ENCODE peak calls at places on chromosomes 3 and 15, in nine cellular contexts. G is neural progenitor cell; N is KBM-7; W is Daoy; J is stimulated activated CD4-positive, alpha-beta T cell treated with anti-CD3 and anti-CD28 coated beads, TNF-alpha, amount 100 ng/mL, for 1 hour; F is kidney glomerular epithelial cell; O is hypothalamus; H is SHP77; Q is HS-27A. A is an unnamed sample.

GRCh38 chr3:105253225-105253624 is 113.5 kb upstream of the ALCAM start:
- DNase-seq in G (peak; percentile 38), N (no peak), W (no peak), J (no peak), F (no peak), O (no peak), H (no peak), Q (no peak), A (no peak)

GRCh38 chr3:158794936-158795518 is 6.8 kb upstream of the MFSD1 start:
- DNase-seq in G (peak; percentile 37), N (peak; percentile 55), W (no peak), J (no peak), F (peak; percentile 7), O (no peak), H (no peak), Q (no peak), A (peak; percentile 60)

GRCh38 chr3:164387236-164387635 is 691.1 kb downstream of the SI start:
- DNase-seq in G (no peak), N (no peak), W (no peak), J (no peak), F (no peak), O (no peak), H (no peak), Q (no peak), A (no peak)

GRCh38 chr3:155007729-155008128 is 72.4 kb upstream of the MME start:
- DNase-seq in G (no peak), N (no peak), W (no peak), J (no peak), F (no peak), O (no peak), H (no peak), Q (no peak), A (no peak)

GRCh38 chr15:73928241-73928579 is 1.9 kb downstream of the LOXL1 start:
- DNase-seq in G (no peak), N (no peak), W (peak; percentile 40), J (no peak), F (no peak), O (no peak), H (no peak), Q (no peak), A (no peak)

GRCh38 chr15:81293728-81294500 is 30.0 kb downstream of the STARD5 start:
- DNase-seq in G (no peak), N (peak; percentile 92), W (no peak), J (peak; percentile 43), F (no peak), O (no peak), H (no peak), Q (no peak), A (no peak)

GRCh38 chr3:171163724-171164465 is 137.4 kb upstream of the SLC2A2 start:
- DNase-seq in G (no peak), N (no peak), W (no peak), J (no peak), F (peak; percentile 38), O (no peak), H (no peak), Q (no peak), A (no peak)

GRCh38 chr3:128378631-128379347 is 87.9 kb downstream of the DNAJB8 start:
- DNase-seq in G (peak; percentile 31), N (no peak), W (no peak), J (no peak), F (peak; percentile 16), O (no peak), H (no peak), Q (no peak), A (peak; percentile 16)